ENCODE peak calls at places on chromosomes 12 and 14, in four cellular contexts. One of them, this sample, is unnamed.

GRCh38 chr12:75995691-75996090 is 35.9 kb downstream of the PHLDA1 start:
- DNase-seq in type B pancreatic cell: no peak
- DNase-seq in ovary: no peak
- DNase-seq in foreskin fibroblast: no peak
- DNase-seq in this sample: no peak

GRCh38 chr12:101221301-101221700 is 11.3 kb upstream of the SLC5A8 start:
- DNase-seq in type B pancreatic cell: no peak
- DNase-seq in ovary: no peak
- DNase-seq in foreskin fibroblast: no peak
- DNase-seq in this sample: no peak

GRCh38 chr12:123094349-123095073 is 56.4 kb downstream of the PITPNM2 start:
- DNase-seq in type B pancreatic cell: no peak
- DNase-seq in ovary: peak
- DNase-seq in foreskin fibroblast: peak
- DNase-seq in this sample: no peak

GRCh38 chr12:49092816-49093406 is 1.7 kb downstream of the DHH start:
- DNase-seq in type B pancreatic cell: no peak
- DNase-seq in ovary: no peak
- DNase-seq in foreskin fibroblast: no peak
- DNase-seq in this sample: no peak

GRCh38 chr12:108316153-108316892 is 22.8 kb downstream of the CMKLR1 start:
- DNase-seq in type B pancreatic cell: no peak
- DNase-seq in ovary: no peak
- DNase-seq in foreskin fibroblast: no peak
- DNase-seq in this sample: no peak

GRCh38 chr12:70556179-70556869 is 80.9 kb downstream of the PTPRB start:
- DNase-seq in type B pancreatic cell: no peak
- DNase-seq in ovary: no peak
- DNase-seq in foreskin fibroblast: no peak
- DNase-seq in this sample: no peak

GRCh38 chr12:116299064-116299463 is 21.6 kb upstream of the MED13L start:
- DNase-seq in type B pancreatic cell: no peak
- DNase-seq in ovary: no peak
- DNase-seq in foreskin fibroblast: no peak
- DNase-seq in this sample: no peak

GRCh38 chr14:65281991-65282908 is 130.3 kb upstream of the FUT8 start:
- DNase-seq in type B pancreatic cell: no peak
- DNase-seq in ovary: no peak
- DNase-seq in foreskin fibroblast: peak
- DNase-seq in this sample: no peak

GRCh38 chr14:95222870-95223398 is 65.6 kb upstream of the DICER1 start:
- DNase-seq in type B pancreatic cell: no peak
- DNase-seq in ovary: no peak
- DNase-seq in foreskin fibroblast: peak
- DNase-seq in this sample: no peak

GRCh38 chr12:71456316-71456715 is 16.7 kb downstream of the LGR5 start:
- DNase-seq in type B pancreatic cell: no peak
- DNase-seq in ovary: no peak
- DNase-seq in foreskin fibroblast: no peak
- DNase-seq in this sample: no peak

GRCh38 chr12:109169676-109170075 is 53.3 kb downstream of the ACACB start:
- DNase-seq in type B pancreatic cell: no peak
- DNase-seq in ovary: no peak
- DNase-seq in foreskin fibroblast: no peak
- DNase-seq in this sample: no peak

GRCh38 chr12:26580619-26581018 is 252.4 kb downstream of the ITPR2 start:
- DNase-seq in type B pancreatic cell: no peak
- DNase-seq in ovary: no peak
- DNase-seq in foreskin fibroblast: peak
- DNase-seq in this sample: no peak

GRCh38 chr12:4293299-4293941 is 19.9 kb downstream of the CCND2 start:
- DNase-seq in type B pancreatic cell: no peak
- DNase-seq in ovary: no peak
- DNase-seq in foreskin fibroblast: peak
- DNase-seq in this sample: no peak

GRCh38 chr14:94671870-94672444 is 59.8 kb downstream of the SERPINA3 start:
- DNase-seq in type B pancreatic cell: peak
- DNase-seq in ovary: no peak
- DNase-seq in foreskin fibroblast: no peak
- DNase-seq in this sample: no peak

GRCh38 chr12:24109381-24110039 is 160.0 kb upstream of the SOX5 start:
- DNase-seq in type B pancreatic cell: no peak
- DNase-seq in ovary: no peak
- DNase-seq in foreskin fibroblast: no peak
- DNase-seq in this sample: no peak

GRCh38 chr12:50234347-50234746 is 49.0 kb downstream of the LIMA1 start:
- DNase-seq in type B pancreatic cell: no peak
- DNase-seq in ovary: no peak
- DNase-seq in foreskin fibroblast: peak
- DNase-seq in this sample: no peak

GRCh38 chr12:69620921-69621320 is 10.2 kb upstream of the LRRC10 start:
- DNase-seq in type B pancreatic cell: no peak
- DNase-seq in ovary: no peak
- DNase-seq in foreskin fibroblast: no peak
- DNase-seq in this sample: no peak

GRCh38 chr12:95848575-95849388 is 10.0 kb upstream of the SNRPF start:
- DNase-seq in type B pancreatic cell: no peak
- DNase-seq in ovary: no peak
- DNase-seq in foreskin fibroblast: peak
- DNase-seq in this sample: no peak

GRCh38 chr14:64266206-64266605 is 28.0 kb downstream of the ESR2 start:
- DNase-seq in type B pancreatic cell: no peak
- DNase-seq in ovary: no peak
- DNase-seq in foreskin fibroblast: peak
- DNase-seq in this sample: no peak

GRCh38 chr12:51281202-51281924 is 11.1 kb upstream of the SMAGP start:
- DNase-seq in type B pancreatic cell: no peak
- DNase-seq in ovary: no peak
- DNase-seq in foreskin fibroblast: peak
- DNase-seq in this sample: no peak

GRCh38 chr14:94113490-94113889 is 3.0 kb downstream of the IFI27 start:
- DNase-seq in type B pancreatic cell: peak
- DNase-seq in ovary: no peak
- DNase-seq in foreskin fibroblast: peak
- DNase-seq in this sample: no peak

GRCh38 chr12:65707051-65707450 is 117.2 kb upstream of the HMGA2 start:
- DNase-seq in type B pancreatic cell: no peak
- DNase-seq in ovary: no peak
- DNase-seq in foreskin fibroblast: no peak
- DNase-seq in this sample: no peak

GRCh38 chr12:123151679-123152454 is 977 bp upstream of the PITPNM2 start:
- DNase-seq in type B pancreatic cell: no peak
- DNase-seq in ovary: peak
- DNase-seq in foreskin fibroblast: peak
- DNase-seq in this sample: no peak

GRCh38 chr14:103028161-103028767 is 29.1 kb downstream of the CDC42BPB start:
- DNase-seq in type B pancreatic cell: no peak
- DNase-seq in ovary: no peak
- DNase-seq in foreskin fibroblast: no peak
- DNase-seq in this sample: no peak

GRCh38 chr14:51283402-51283825 is 43.4 kb downstream of the TMX1 start:
- DNase-seq in type B pancreatic cell: no peak
- DNase-seq in ovary: no peak
- DNase-seq in foreskin fibroblast: peak
- DNase-seq in this sample: no peak

DNA sequence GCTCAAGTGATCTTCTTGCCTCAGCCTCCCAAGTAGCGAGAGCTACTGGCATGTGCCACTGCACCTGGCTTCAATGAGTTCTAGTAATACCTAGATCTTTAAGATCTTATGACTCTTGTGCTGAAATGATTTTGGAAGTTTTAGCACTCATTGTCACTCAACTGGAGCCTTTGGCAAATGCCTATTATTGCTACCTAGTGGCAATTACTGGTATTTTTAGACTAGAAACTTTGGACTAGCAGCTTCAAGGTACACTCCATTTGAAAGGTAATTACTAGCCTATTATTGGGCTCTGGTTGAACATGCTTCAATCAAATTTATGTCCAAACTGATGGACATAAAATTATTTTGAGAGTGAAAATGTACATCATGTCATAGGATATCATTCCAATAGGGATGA is 80.7 kb upstream of the MUCL1 start:
- DNase-seq in type B pancreatic cell: no peak
- DNase-seq in ovary: no peak
- DNase-seq in foreskin fibroblast: no peak
- DNase-seq in this sample: no peak
- TF ChIP-seq CTCF in type B pancreatic cell: peak
- TF ChIP-seq CTCF in ovary: no peak
- TF ChIP-seq CTCF in foreskin fibroblast: no peak
- TF ChIP-seq CTCF in this sample: no peak

GRCh38 chr12:7638764-7639570 is 26.7 kb downstream of the APOBEC1 start:
- DNase-seq in type B pancreatic cell: peak
- DNase-seq in ovary: peak
- DNase-seq in foreskin fibroblast: peak
- DNase-seq in this sample: peak

GRCh38 chr12:7642287-7642686 is 23.4 kb downstream of the APOBEC1 start:
- DNase-seq in type B pancreatic cell: no peak
- DNase-seq in ovary: no peak
- DNase-seq in foreskin fibroblast: no peak
- DNase-seq in this sample: no peak

GRCh38 chr12:7645395-7646177 is 20.1 kb downstream of the APOBEC1 start:
- DNase-seq in type B pancreatic cell: no peak
- DNase-seq in ovary: no peak
- DNase-seq in foreskin fibroblast: peak
- DNase-seq in this sample: no peak

GRCh38 chr12:7646178-7646475 is 19.6 kb downstream of the APOBEC1 start:
- DNase-seq in type B pancreatic cell: no peak
- DNase-seq in ovary: no peak
- DNase-seq in foreskin fibroblast: no peak
- DNase-seq in this sample: no peak

DNA sequence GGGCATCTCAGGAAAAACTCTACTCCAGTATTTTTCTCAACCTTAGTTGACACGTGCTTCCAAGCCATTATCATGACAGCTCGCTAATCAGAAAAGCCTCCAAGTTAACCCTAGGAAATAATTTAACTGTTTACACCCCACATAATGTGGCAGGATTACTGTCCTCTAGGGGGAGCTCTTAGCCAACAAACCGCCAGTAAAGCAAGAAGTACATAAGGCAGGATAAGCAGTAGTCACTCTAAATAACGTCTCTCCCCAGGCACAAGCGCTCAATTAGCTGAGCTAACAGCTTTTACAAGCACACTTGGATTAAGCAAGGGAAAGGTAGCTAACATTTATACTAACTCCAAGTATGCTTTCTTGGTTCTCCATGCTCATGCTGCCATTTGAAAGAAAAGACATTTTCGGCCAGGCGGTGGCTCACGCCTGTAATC is 22.8 kb downstream of the APOBEC1 start:
- DNase-seq in type B pancreatic cell: no peak
- DNase-seq in ovary: no peak
- DNase-seq in foreskin fibroblast: peak
- DNase-seq in this sample: no peak
- TF ChIP-seq CTCF in type B pancreatic cell: peak
- TF ChIP-seq CTCF in ovary: no peak
- TF ChIP-seq CTCF in foreskin fibroblast: peak
- TF ChIP-seq CTCF in this sample: peak

GRCh38 chr14:52663850-52664249 is 31.5 kb downstream of the ERO1A start:
- DNase-seq in type B pancreatic cell: no peak
- DNase-seq in ovary: no peak
- DNase-seq in foreskin fibroblast: no peak
- DNase-seq in this sample: no peak
- TF ChIP-seq CTCF in type B pancreatic cell: no peak
- TF ChIP-seq CTCF in ovary: no peak
- TF ChIP-seq CTCF in foreskin fibroblast: no peak
- TF ChIP-seq CTCF in this sample: no peak

GRCh38 chr12:7666595-7666994 is 887 bp upstream of the APOBEC1 start:
- DNase-seq in type B pancreatic cell: no peak
- DNase-seq in ovary: no peak
- DNase-seq in foreskin fibroblast: no peak
- DNase-seq in this sample: no peak
- TF ChIP-seq CTCF in type B pancreatic cell: no peak
- TF ChIP-seq CTCF in ovary: no peak
- TF ChIP-seq CTCF in foreskin fibroblast: no peak
- TF ChIP-seq CTCF in this sample: no peak

This sample was measured in CD14-positive monocyte.